ENCODE peak calls at places on chromosomes 7 and 10, in five cellular contexts. H, Z, Q, O and N are unnamed samples. For H3K4me1, the result is how much of the 10 kb centered on the place peaks cover.

GRCh38 chr7:30977896-30978564 is 14.3 kb downstream of the GHRHR start:
- DNase-seq in H (peak), Z (peak), Q (no peak), O (peak), N (no peak)

GRCh38 chr10:1378473-1378872 is 322.3 kb downstream of the WDR37 start:
- DNase-seq in H (no peak), Z (no peak), Q (no peak), O (no peak), N (no peak)

GRCh38 chr7:97819161-97819560 is 53.0 kb downstream of the ASNS start:
- DNase-seq in H (no peak), Z (peak), Q (no peak), O (no peak), N (no peak)

GRCh38 chr7:22569586-22570321 is 69.8 kb upstream of the STEAP1B start:
- DNase-seq in H (peak), Z (no peak), Q (peak), O (no peak), N (peak)

GRCh38 chr7:16604054-16604453 is 41.5 kb downstream of the ANKMY2 start:
- DNase-seq in H (no peak), Z (no peak), Q (no peak), O (no peak), N (no peak)

GRCh38 chr7:105279688-105280007 is 109.1 kb downstream of the SRPK2 start:
- DNase-seq in H (no peak), Z (no peak), Q (no peak), O (no peak), N (no peak)

GRCh38 chr10:71517310-71518159 is 120.8 kb downstream of the CDH23 start:
- DNase-seq in H (no peak), Z (no peak), Q (no peak), O (no peak), N (peak)

GRCh38 chr7:132650498-132650897 is 74.2 kb upstream of the PLXNA4 start:
- DNase-seq in H (no peak), Z (no peak), Q (no peak), O (no peak), N (no peak)

GRCh38 chr7:128007293-128007680 is 23.9 kb downstream of the LRRC4 start:
- DNase-seq in H (no peak), Z (no peak), Q (no peak), O (no peak), N (no peak)

GRCh38 chr7:116630932-116631449 is 41.0 kb upstream of the MET start:
- DNase-seq in H (peak), Z (peak), Q (peak), O (peak), N (peak)

GRCh38 chr7:6320791-6321190 is 48.4 kb upstream of the CYTH3 start:
- DNase-seq in H (no peak), Z (no peak), Q (no peak), O (no peak), N (no peak)

GRCh38 chr7:32259917-32260596 is 189.8 kb upstream of the PDE1C start:
- DNase-seq in H (no peak), Z (no peak), Q (no peak), O (no peak), N (peak)

GRCh38 chr10:51231754-51232153 is 157.5 kb downstream of the PRKG1 start:
- DNase-seq in H (peak), Z (no peak), Q (no peak), O (no peak), N (no peak)

GRCh38 chr7:1227071-1227804 is 5.4 kb upstream of the UNCX start:
- DNase-seq in H (no peak), Z (no peak), Q (no peak), O (no peak), N (no peak)

GRCh38 chr7:159000070-159000469 is 143.7 kb downstream of the DYNC2I1 start:
- DNase-seq in H (no peak), Z (no peak), Q (no peak), O (no peak), N (no peak)

GRCh38 chr10:88879754-88880286 is at the start of gene STAMBPL1:
- DNase-seq in H (peak), Z (no peak), Q (no peak), O (peak), N (peak)

GRCh38 chr10:116627386-116627933 is 6.7 kb downstream of the PNLIPRP2 start:
- DNase-seq in H (peak), Z (peak), Q (no peak), O (no peak), N (peak)

GRCh38 chr10:47364366-47364765 is 16.2 kb downstream of the RBP3 start:
- DNase-seq in H (no peak), Z (no peak), Q (no peak), O (no peak), N (no peak)

GRCh38 chr7:101122933-101123702 is 3.8 kb upstream of the SERPINE1 start:
- DNase-seq in H (no peak), Z (no peak), Q (no peak), O (no peak), N (no peak)

GRCh38 chr10:7475046-7475860 is 64.4 kb upstream of the SFMBT2 start:
- DNase-seq in H (no peak), Z (no peak), Q (no peak), O (peak), N (peak)

GRCh38 chr7:82343-83155 is 109.8 kb upstream of the FAM20C start:
- DNase-seq in H (no peak), Z (no peak), Q (no peak), O (no peak), N (peak)

GRCh38 chr7:41943098-41943577 is 240.2 kb upstream of the INHBA start:
- DNase-seq in H (peak), Z (peak), Q (peak), O (peak), N (peak)

GRCh38 chr10:77872151-77872946 is 54.2 kb downstream of the DLG5 start:
- DNase-seq in H (peak), Z (no peak), Q (no peak), O (no peak), N (peak)

GRCh38 chr10:127880557-127880956 is 12.2 kb downstream of the CLRN3 start:
- DNase-seq in H (no peak), Z (no peak), Q (no peak), O (no peak), N (no peak)

GRCh38 chr7:80532153-80532552 is 20.3 kb upstream of the GNAT3 start:
- DNase-seq in H (no peak), Z (no peak), Q (no peak), O (no peak), N (no peak)

GRCh38 chr10:28432210-28432676 is 100.7 kb upstream of the WAC start:
- DNase-seq in H (peak), Z (peak), Q (peak), O (peak), N (peak)

GRCh38 chr7:131501422-131501821 is 55.0 kb downstream of the PODXL start:
- DNase-seq in H (no peak), Z (no peak), Q (no peak), O (no peak), N (no peak)
- H3K4me3 ChIP-seq in H (no peak), Z (no peak), Q (no peak), O (no peak), N (no peak)

GRCh38 chr10:98261436-98262277 is 6.3 kb downstream of the LOXL4 start:
- DNase-seq in H (no peak), Z (no peak), Q (no peak), O (no peak), N (no peak)

GRCh38 chr10:98260752-98261151 is 7.2 kb downstream of the LOXL4 start:
- DNase-seq in H (no peak), Z (no peak), Q (no peak), O (no peak), N (no peak)

GRCh38 chr10:98263088-98263487 is 4.9 kb downstream of the LOXL4 start:
- DNase-seq in H (no peak), Z (no peak), Q (no peak), O (no peak), N (no peak)

GRCh38 chr10:98264378-98265065 is 3.5 kb downstream of the LOXL4 start:
- DNase-seq in H (no peak), Z (no peak), Q (no peak), O (no peak), N (no peak)

GRCh38 chr10:98262571-98262970 is 5.4 kb downstream of the LOXL4 start:
- DNase-seq in H (peak), Z (peak), Q (no peak), O (peak), N (peak)
- H3K4me1 ChIP-seq in H (under half), Z (under half), Q (under half), O (under half), N (under half)

GRCh38 chr7:139482122-139482521 is 1.4 kb downstream of the KLRG2 start:
- DNase-seq in H (no peak), Z (no peak), Q (no peak), O (no peak), N (no peak)

GRCh38 chr7:139479620-139480019 is 3.9 kb downstream of the KLRG2 start:
- DNase-seq in H (no peak), Z (no peak), Q (no peak), O (no peak), N (no peak)

GRCh38 chr7:139487366-139488080 is 4.0 kb upstream of the KLRG2 start:
- DNase-seq in H (no peak), Z (no peak), Q (no peak), O (no peak), N (no peak)

GRCh38 chr7:139481364-139481763 is 2.1 kb downstream of the KLRG2 start:
- DNase-seq in H (no peak), Z (no peak), Q (no peak), O (no peak), N (no peak)

GRCh38 chr7:139482662-139483466 is 609 bp downstream of the KLRG2 start:
- DNase-seq in H (no peak), Z (no peak), Q (peak), O (no peak), N (peak)
- H3K4me3 ChIP-seq in H (no peak), Z (peak), Q (peak), O (peak), N (peak)

GRCh38 chr10:12907651-12908050 is 93.9 kb downstream of the CCDC3 start:
- DNase-seq in H (no peak), Z (no peak), Q (no peak), O (no peak), N (no peak)
- H3K4me1 ChIP-seq in H (under half), Z (under half), Q (under half), O (under half), N (under half)

GRCh38 chr7:139094596-139094995 is 14.9 kb downstream of the ZC3HAV1 start:
- DNase-seq in H (no peak), Z (no peak), Q (no peak), O (no peak), N (no peak)
- H3K4me3 ChIP-seq in H (no peak), Z (no peak), Q (peak), O (no peak), N (no peak)

DNA sequence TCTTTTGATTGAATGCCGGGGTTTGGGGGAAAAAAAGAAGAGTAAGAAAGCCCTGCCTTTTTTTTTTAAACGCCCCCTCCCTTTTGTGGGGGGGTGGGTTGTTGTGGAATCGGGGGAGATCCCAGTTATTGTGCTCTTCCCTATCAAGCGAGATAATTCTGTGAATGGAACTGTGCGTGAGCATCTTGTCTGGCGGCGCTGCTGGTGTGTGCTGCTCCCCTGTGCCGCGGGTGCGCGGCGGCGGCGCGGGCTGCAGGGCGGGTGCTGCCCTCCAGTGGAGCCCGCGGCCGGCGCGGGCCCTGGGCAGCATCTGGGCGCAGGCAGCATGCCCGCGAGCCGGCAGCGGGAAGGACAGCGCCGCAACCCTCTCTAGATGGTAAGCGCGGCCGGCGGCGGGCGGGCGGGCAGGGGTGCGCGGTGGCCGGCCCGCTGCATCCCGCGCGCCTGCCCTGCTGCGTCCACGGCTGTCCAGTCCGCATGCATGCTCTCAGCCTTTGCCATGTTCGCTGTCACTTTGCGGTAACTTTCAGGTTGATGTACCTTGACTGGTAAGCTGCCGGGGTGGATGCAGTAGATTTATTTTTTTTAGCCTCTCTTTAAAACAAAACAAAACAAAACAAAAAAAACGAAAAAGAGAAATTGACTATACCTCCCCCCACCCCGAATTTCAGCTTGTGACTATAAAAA is 176.6 kb downstream of the TCF7L2 start:
- DNase-seq in H (peak), Z (no peak), Q (peak), O (peak), N (peak)
- H3K4me1 ChIP-seq in H (under half), Z (under half), Q (under half), O (under half), N (under half)

GRCh38 chr7:82443801-82444219 is 233 bp upstream of the CACNA2D1 start:
- DNase-seq in H (peak), Z (no peak), Q (peak), O (peak), N (peak)
- H3K4me3 ChIP-seq in H (no peak), Z (no peak), Q (peak), O (peak), N (peak)

DNA sequence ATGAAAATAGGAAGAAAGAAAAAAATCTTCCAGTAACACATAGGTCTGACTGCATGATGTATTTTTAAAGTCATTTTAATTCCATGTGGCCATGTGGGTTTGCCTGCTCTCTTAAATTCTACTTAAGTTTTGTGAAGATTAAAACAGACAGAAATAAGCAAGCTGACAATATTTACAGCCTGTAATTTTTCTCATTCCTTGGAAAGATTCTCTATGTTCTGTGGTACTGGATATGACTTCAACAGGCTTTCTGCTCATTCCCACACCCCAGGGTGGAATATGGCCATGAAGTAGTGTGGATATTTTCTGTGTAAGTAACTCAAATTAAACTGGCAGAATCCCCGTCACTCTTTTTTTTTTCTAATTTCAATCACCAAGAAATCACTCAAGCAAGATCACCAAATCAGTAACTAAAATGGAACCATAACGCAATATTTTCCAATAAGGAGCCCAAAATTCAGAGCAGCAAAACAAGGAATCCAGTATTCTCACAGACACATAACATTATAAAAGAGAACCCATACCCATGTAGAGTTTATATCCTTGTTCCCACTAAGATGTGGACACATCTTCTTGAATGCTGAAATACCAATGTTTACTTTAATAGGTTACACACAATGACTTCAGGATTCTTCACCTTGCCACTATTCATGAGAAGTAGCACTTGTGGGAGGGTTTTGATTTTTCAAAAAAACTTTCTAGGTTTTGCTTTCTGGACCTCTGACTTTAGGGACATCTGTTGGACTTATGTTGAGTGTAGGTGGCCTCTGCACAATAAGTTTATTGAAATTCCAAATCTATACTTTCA is 5.7 kb downstream of the HOXA5 start:
- DNase-seq in H (no peak), Z (no peak), Q (no peak), O (no peak), N (no peak)
- H3K4me1 ChIP-seq in H (under half), Z (under half), Q (under half), O (under half), N (under half)

DNA sequence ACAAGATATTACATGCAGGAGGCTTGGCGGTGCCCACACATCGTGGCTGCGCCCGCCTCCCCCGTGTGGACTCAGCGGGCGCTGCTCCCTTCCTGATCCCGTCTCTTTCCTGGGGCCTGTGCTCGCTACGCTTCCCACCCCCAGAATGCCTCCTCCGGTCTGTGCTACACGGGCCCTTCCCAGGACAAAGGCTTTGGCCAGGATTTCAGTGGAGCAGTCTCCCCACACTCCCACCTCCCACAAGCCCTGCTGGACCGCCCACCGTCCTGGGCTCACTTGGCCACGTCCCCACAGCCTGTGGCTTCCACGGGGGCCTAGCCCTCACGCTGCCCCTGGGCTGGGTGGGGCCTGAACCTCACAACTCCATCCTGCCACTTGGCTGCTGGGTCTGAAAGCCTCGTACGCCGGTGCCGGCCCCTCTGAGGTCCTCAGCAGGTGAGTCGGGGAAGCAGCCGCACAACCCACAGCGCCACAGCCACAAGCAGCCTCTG is 17.3 kb downstream of the CFAP46 start:
- DNase-seq in H (no peak), Z (no peak), Q (peak), O (no peak), N (no peak)
- H3K4me3 ChIP-seq in H (no peak), Z (no peak), Q (no peak), O (no peak), N (no peak)

DNA sequence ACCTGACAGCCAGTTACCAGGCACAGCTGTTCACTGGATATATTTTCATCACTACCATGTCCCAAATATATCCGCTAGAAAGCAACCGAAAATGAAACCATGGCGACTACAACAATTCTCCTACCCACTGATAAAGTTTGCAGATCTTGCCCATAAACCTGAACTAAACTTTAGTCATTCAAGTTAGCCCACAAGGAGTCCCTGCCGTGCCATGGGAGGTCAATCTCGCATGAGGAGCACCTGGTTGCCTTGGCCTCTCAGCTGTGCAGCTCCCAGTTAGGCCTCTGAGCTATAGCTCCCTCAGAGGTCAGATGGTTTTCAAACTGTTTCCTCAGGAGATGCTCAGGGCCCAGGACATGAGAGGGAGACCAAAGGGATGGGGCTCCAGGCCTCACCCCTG is 211.1 kb upstream of the RNF32 start:
- DNase-seq in H (no peak), Z (no peak), Q (no peak), O (no peak), N (no peak)
- H3K4me1 ChIP-seq in H (under half), Z (under half), Q (under half), O (under half), N (under half)